ENCODE peak calls at places on chromosomes 12 and 14, in nine cellular contexts. A is GM12865, M is GM10248, G is stomach, R is AG09319, V is natural killer cell, F is psoas muscle, D is choroid plexus epithelial cell, Y is GM13977. P is an unnamed sample.

GRCh38 chr12:110824342-110824741 is 22.4 kb upstream of the CCDC63 start:
- DNase-seq in F (no peak), R (no peak), G (no peak), M (no peak), A (no peak), D (no peak), Y (no peak), V (no peak), P (no peak)

GRCh38 chr14:101478096-101478495 is 83.2 kb upstream of the DIO3 start:
- DNase-seq in D (no peak), Y (no peak), A (no peak), F (no peak), M (no peak), V (peak; percentile 2), G (peak; percentile 21), R (no peak), P (no peak)

GRCh38 chr14:20632448-20632830 is 9.1 kb downstream of the OR6S1 start:
- DNase-seq in D (no peak), V (no peak), G (no peak), A (peak; percentile 51), Y (peak; percentile 26), F (no peak), R (no peak), M (peak; percentile 46), P (no peak)

GRCh38 chr14:106694638-106695393 is 1168.4 kb downstream of the TMEM121 start:
- DNase-seq in M (peak; percentile 58), Y (peak; percentile 63), F (peak; percentile 56), V (peak; percentile 70), D (no peak), A (peak; percentile 80), R (no peak), G (no peak), P (peak; percentile 49)

GRCh38 chr14:99602054-99602787 is 1.8 kb downstream of the CCDC85C start:
- DNase-seq in Y (no peak), V (no peak), M (no peak), A (no peak), R (no peak), G (peak; percentile 38), F (no peak), D (peak; percentile 19), P (no peak)

GRCh38 chr12:79690606-79691298 is at the start of gene PAWR:
- DNase-seq in F (peak; percentile 57), V (peak; percentile 29), Y (peak; percentile 93), G (peak; percentile 83), M (peak; percentile 88), A (peak; percentile 88), D (peak; percentile 78), R (no peak), P (peak; percentile 41)

GRCh38 chr14:31960039-31960438 is 117.1 kb upstream of the ARHGAP5 start:
- DNase-seq in R (no peak), M (no peak), F (no peak), G (no peak), A (no peak), Y (no peak), V (no peak), D (no peak), P (no peak)

GRCh38 chr14:36975834-36976233 is 196.6 kb downstream of the SLC25A21 start:
- DNase-seq in G (no peak), R (no peak), V (no peak), Y (no peak), D (peak; percentile 58), F (no peak), A (no peak), M (no peak), P (no peak)

GRCh38 chr12:30725739-30726138 is 29.0 kb downstream of the CAPRIN2 start:
- DNase-seq in A (no peak), R (peak; percentile 31), D (peak; percentile 80), G (no peak), F (no peak), V (no peak), Y (no peak), M (no peak), P (no peak)

GRCh38 chr14:80522936-80523335 is 311.6 kb upstream of the DIO2 start:
- DNase-seq in D (peak; percentile 32), M (no peak), G (no peak), V (no peak), Y (no peak), R (no peak), A (no peak), F (no peak), P (no peak)

GRCh38 chr14:102238131-102238530 is 66.8 kb downstream of the MOK start:
- DNase-seq in D (no peak), M (no peak), F (no peak), V (no peak), R (no peak), A (no peak), Y (no peak), G (no peak), P (no peak)

GRCh38 chr14:95184413-95184790 is 27.1 kb upstream of the DICER1 start:
- DNase-seq in V (no peak), A (no peak), Y (no peak), R (no peak), F (no peak), M (no peak), G (no peak), D (peak; percentile 56), P (no peak)

GRCh38 chr12:27984275-27984674 is 11.7 kb upstream of the PTHLH start:
- DNase-seq in R (no peak), G (no peak), Y (no peak), D (peak; percentile 77), V (no peak), F (no peak), M (no peak), A (no peak), P (no peak)

GRCh38 chr12:9043766-9044165 is 54.4 kb downstream of the KLRG1 start:
- DNase-seq in D (no peak), R (no peak), Y (no peak), G (no peak), A (no peak), M (no peak), F (no peak), V (no peak), P (no peak)

GRCh38 chr12:105804591-105805265 is 334.0 kb downstream of the NUAK1 start:
- DNase-seq in G (no peak), Y (no peak), A (no peak), V (no peak), D (no peak), M (no peak), F (no peak), R (no peak), P (no peak)

GRCh38 chr12:49646871-49647270 is 23.5 kb downstream of the PRPF40B start:
- DNase-seq in M (no peak), A (no peak), V (no peak), D (no peak), G (no peak), R (no peak), F (no peak), Y (no peak), P (no peak)
- TF ChIP-seq CTCF in M (no peak), A (no peak), V (no peak), D (no peak), G (no peak), R (no peak), F (no peak), Y (no peak), P (no peak)

GRCh38 chr14:75880512-75880911 is 101.3 kb downstream of the TGFB3 start:
- DNase-seq in V (no peak), M (no peak), R (no peak), Y (no peak), D (no peak), A (peak; percentile 5), F (no peak), G (no peak), P (no peak)

GRCh38 chr14:75885829-75886228 is 96.0 kb downstream of the TGFB3 start:
- DNase-seq in F (no peak), D (peak; percentile 51), M (no peak), R (no peak), A (no peak), V (no peak), G (no peak), Y (no peak), P (no peak)

GRCh38 chr14:75881986-75882385 is 99.8 kb downstream of the TGFB3 start:
- DNase-seq in D (peak; percentile 45), A (no peak), R (no peak), F (no peak), G (no peak), Y (no peak), V (no peak), M (no peak), P (no peak)

GRCh38 chr14:75886661-75887348 is 95.0 kb downstream of the TGFB3 start:
- DNase-seq in G (no peak), D (peak; percentile 81), F (no peak), A (no peak), M (no peak), V (no peak), R (no peak), Y (no peak), P (no peak)

GRCh38 chr14:75884198-75884611 is 97.6 kb downstream of the TGFB3 start:
- DNase-seq in R (no peak), Y (no peak), D (peak; percentile 97), A (no peak), F (no peak), G (no peak), V (no peak), M (no peak), P (no peak)
- TF ChIP-seq CTCF in R (peak; percentile 39), Y (no peak), D (peak; percentile 49), A (peak; percentile 24), F (peak; percentile 11), G (no peak), V (no peak), M (peak; percentile 26), P (peak; percentile 15)

GRCh38 chr12:77736219-77736965 is 94.3 kb upstream of the NAV3 start:
- DNase-seq in M (no peak), V (no peak), Y (no peak), R (no peak), F (no peak), G (no peak), D (no peak), A (no peak), P (no peak)
- TF ChIP-seq CTCF in M (peak; percentile 19), V (no peak), Y (peak; percentile 51), R (no peak), F (no peak), G (no peak), D (no peak), A (no peak), P (no peak)

GRCh38 chr14:57266060-57266459 is 2.6 kb downstream of the EXOC5 start:
- DNase-seq in F (no peak), M (no peak), A (no peak), D (no peak), R (no peak), V (no peak), Y (no peak), G (no peak), P (no peak)

GRCh38 chr14:57273236-57273635 is 4.5 kb downstream of the AP5M1 start:
- DNase-seq in V (no peak), Y (no peak), G (no peak), R (no peak), A (no peak), D (no peak), F (no peak), M (no peak), P (no peak)

GRCh38 chr14:57268161-57269067 is at the start of the genes AP5M1 and EXOC5:
- DNase-seq in Y (peak; percentile 88), D (peak; percentile 92), F (peak; percentile 95), V (peak; percentile 77), M (peak; percentile 89), A (peak; percentile 97), G (peak; percentile 92), R (peak; percentile 64), P (peak; percentile 89)
- TF ChIP-seq CTCF in Y (peak; percentile 1), D (peak; percentile 17), F (no peak), V (no peak), M (no peak), A (peak; percentile 5), G (no peak), R (no peak), P (no peak)